ENCODE peak calls at places on chromosomes 12 and 14, in six cellular contexts. T, E, C, P, V and N are unnamed samples.

GRCh38 chr12:19641235-19642080 is 202.2 kb downstream of the AEBP2 start:
- DNase-seq in T (no peak), C (no peak), V (no peak), P (no peak), E (no peak), N (no peak)

GRCh38 chr12:95498968-95499367 is 25.0 kb downstream of the METAP2 start:
- DNase-seq in V (no peak), T (no peak), E (no peak), P (no peak), C (no peak), N (no peak)

GRCh38 chr12:95195122-95195521 is 22.1 kb downstream of the FGD6 start:
- DNase-seq in P (no peak), T (no peak), V (no peak), C (no peak), E (no peak), N (no peak)

GRCh38 chr12:3255071-3255470 is 177.9 kb downstream of the TSPAN9 start:
- DNase-seq in T (no peak), E (no peak), P (no peak), C (no peak), V (peak), N (no peak)

GRCh38 chr12:81573228-81573627 is 185.9 kb downstream of the PPFIA2 start:
- DNase-seq in E (no peak), C (no peak), V (no peak), P (no peak), T (no peak), N (no peak)

GRCh38 chr12:79690606-79691298 is at the start of gene PAWR:
- DNase-seq in E (peak), P (peak), T (peak), C (peak), V (no peak), N (peak)

GRCh38 chr12:47868041-47868440 is 36.8 kb downstream of the VDR start:
- DNase-seq in T (no peak), C (no peak), P (no peak), V (no peak), E (no peak), N (no peak)

GRCh38 chr12:28057856-28058615 is 85.5 kb upstream of the PTHLH start:
- DNase-seq in T (no peak), E (no peak), V (no peak), P (no peak), C (no peak), N (no peak)

GRCh38 chr12:106416273-106416672 is 58.7 kb downstream of the POLR3B start:
- DNase-seq in T (no peak), V (no peak), P (no peak), C (peak), E (no peak), N (no peak)

GRCh38 chr14:99590746-99591555 is 13.1 kb downstream of the CCDC85C start:
- DNase-seq in E (no peak), T (no peak), P (no peak), C (peak), V (no peak), N (no peak)

GRCh38 chr12:46124848-46125619 is 134.7 kb upstream of the SCAF11 start:
- DNase-seq in C (peak), T (peak), V (no peak), E (peak), P (peak), N (peak)

GRCh38 chr12:4346931-4347330 is 25.9 kb downstream of the TIGAR start:
- DNase-seq in C (no peak), E (no peak), T (no peak), V (no peak), P (no peak), N (no peak)

GRCh38 chr12:31922341-31923062 is 36.7 kb upstream of the RESF1 start:
- DNase-seq in E (no peak), P (no peak), V (no peak), C (peak), T (no peak), N (no peak)

GRCh38 chr14:87566986-87567385 is 426.0 kb downstream of the GALC start:
- DNase-seq in V (no peak), T (no peak), P (no peak), C (peak), E (no peak), N (no peak)

GRCh38 chr12:51926064-51926632 is 18.8 kb downstream of the ACVRL1 start:
- DNase-seq in P (no peak), E (no peak), V (no peak), C (no peak), T (no peak), N (no peak)

GRCh38 chr12:94676011-94676709 is 25.8 kb upstream of the TMCC3 start:
- DNase-seq in T (no peak), V (peak), E (no peak), C (no peak), P (no peak), N (no peak)

GRCh38 chr12:124040737-124041136 is 67.7 kb downstream of the ZNF664 start:
- DNase-seq in P (no peak), V (no peak), C (no peak), T (no peak), E (no peak), N (peak)

GRCh38 chr12:66352197-66352596 is 49.9 kb downstream of the HELB start:
- DNase-seq in E (no peak), P (no peak), T (peak), V (no peak), C (peak), N (peak)

GRCh38 chr14:102510616-102511520 is 1.3 kb upstream of the ANKRD9 start:
- DNase-seq in C (no peak), T (peak), E (no peak), P (no peak), V (no peak), N (no peak)

GRCh38 chr14:37553935-37554550 is 41.0 kb downstream of the FOXA1 start:
- DNase-seq in V (no peak), T (no peak), P (no peak), C (no peak), E (no peak), N (no peak)

GRCh38 chr12:34376133-34376799 is 354.0 kb downstream of the ALG10 start:
- DNase-seq in T (no peak), P (no peak), C (no peak), V (no peak), E (no peak), N (no peak)

GRCh38 chr12:55728185-55728931 is 451 bp downstream of the CD63 start:
- DNase-seq in T (no peak), P (peak), V (peak), E (no peak), C (peak), N (no peak)

GRCh38 chr12:51392556-51393237 is 1.5 kb upstream of the GALNT6 start:
- DNase-seq in P (no peak), C (no peak), T (no peak), V (no peak), E (no peak), N (no peak)

GRCh38 chr12:111359231-111359913 is 9.5 kb downstream of the PHETA1 start:
- DNase-seq in P (no peak), T (no peak), V (no peak), C (no peak), E (peak), N (no peak)

GRCh38 chr14:103329421-103330347 is 4.4 kb upstream of the EIF5 start:
- DNase-seq in P (peak), T (no peak), E (no peak), V (no peak), C (no peak), N (peak)

GRCh38 chr14:96565811-96566210 is 63.6 kb downstream of the PAPOLA start:
- DNase-seq in T (no peak), P (no peak), V (no peak), C (no peak), E (no peak), N (no peak)

GRCh38 chr14:93974833-93975232 is 1.5 kb downstream of the ASB2 start:
- DNase-seq in C (no peak), V (peak), T (no peak), P (no peak), E (no peak), N (no peak)

GRCh38 chr14:53047302-53047701 is 96.5 kb upstream of the FERMT2 start:
- DNase-seq in C (no peak), V (no peak), E (no peak), P (no peak), T (no peak), N (no peak)

GRCh38 chr12:72256725-72257124 is 15.4 kb upstream of the TRHDE start:
- DNase-seq in C (peak), V (no peak), P (no peak), T (no peak), E (no peak), N (no peak)

GRCh38 chr12:48237048-48237630 is 34.0 kb upstream of the OR10AD1 start:
- DNase-seq in C (no peak), V (no peak), T (no peak), E (no peak), P (no peak), N (no peak)

GRCh38 chr14:67853748-67854147 is 34.2 kb downstream of the RAD51B start:
- DNase-seq in E (no peak), P (no peak), V (no peak), T (no peak), C (no peak), N (no peak)

GRCh38 chr14:76133103-76133502 is 18.6 kb upstream of the GPATCH2L start:
- DNase-seq in T (no peak), C (peak), E (no peak), P (no peak), V (no peak), N (no peak)

GRCh38 chr14:105384605-105385321 is 13.6 kb upstream of the TEX22 start:
- DNase-seq in P (no peak), E (no peak), T (no peak), V (no peak), C (no peak), N (no peak)

GRCh38 chr14:36848213-36848612 is 186.6 kb downstream of the PAX9 start:
- DNase-seq in C (no peak), P (no peak), V (no peak), E (no peak), T (no peak), N (no peak)

GRCh38 chr12:48965447-48965846 is 6.1 kb downstream of the WNT10B start:
- DNase-seq in E (no peak), V (no peak), T (no peak), C (peak), P (no peak), N (no peak)

GRCh38 chr12:83018063-83018462 is 331.4 kb downstream of the TMTC2 start:
- DNase-seq in T (no peak), C (no peak), V (no peak), P (no peak), E (no peak), N (no peak)

GRCh38 chr12:51156366-51156765 is 16.6 kb downstream of the TFCP2 start:
- DNase-seq in P (no peak), C (no peak), V (no peak), E (no peak), T (no peak), N (no peak)

GRCh38 chr12:66674495-66675122 is 4.3 kb downstream of the GRIP1 start:
- DNase-seq in E (no peak), T (no peak), C (no peak), V (no peak), P (no peak), N (no peak)